ENCODE peak calls at places on chromosomes 7 and 10, in six cellular contexts. B, I, U, D, L and Z are unnamed samples.

GRCh38 chr7:27808626-27809025 is 68.7 kb downstream of the TAX1BP1 start:
- DNase-seq in B (peak; percentile 14), I (no peak), U (no peak), D (no peak), L (peak; percentile 76), Z (no peak)

GRCh38 chr7:125057974-125058373 is 128.3 kb upstream of the POT1 start:
- DNase-seq in B (no peak), I (no peak), U (no peak), D (no peak), L (no peak), Z (no peak)

GRCh38 chr10:100158044-100158805 is 27.6 kb downstream of the ERLIN1 start:
- DNase-seq in B (no peak), I (no peak), U (no peak), D (no peak), L (no peak), Z (peak; percentile 81)

GRCh38 chr10:86335257-86335656 is 31.3 kb downstream of the GRID1 start:
- DNase-seq in B (no peak), I (no peak), U (no peak), D (no peak), L (no peak), Z (no peak)

GRCh38 chr7:83550100-83550499 is 98.8 kb downstream of the SEMA3E start:
- DNase-seq in B (no peak), I (no peak), U (no peak), D (no peak), L (peak; percentile 62), Z (no peak)

GRCh38 chr7:116218051-116218645 is 7.8 kb downstream of the TES start:
- DNase-seq in B (no peak), I (no peak), U (no peak), D (no peak), L (peak; percentile 82), Z (no peak)

GRCh38 chr7:66500087-66500486 is 128.6 kb upstream of the KCTD7 start:
- DNase-seq in B (no peak), I (no peak), U (no peak), D (no peak), L (no peak), Z (peak; percentile 22)

GRCh38 chr10:122115874-122116273 is 126.9 kb downstream of the TACC2 start:
- DNase-seq in B (peak; percentile 51), I (no peak), U (no peak), D (no peak), L (no peak), Z (no peak)

GRCh38 chr10:42781893-42782445 is 626 bp upstream of the BMS1 start:
- DNase-seq in B (peak; percentile 6), I (no peak), U (peak; percentile 58), D (no peak), L (no peak), Z (peak; percentile 17)

GRCh38 chr7:17185690-17186070 is 112.8 kb upstream of the AHR start:
- DNase-seq in B (peak; percentile 87), I (no peak), U (no peak), D (no peak), L (peak; percentile 72), Z (peak; percentile 75)

GRCh38 chr7:30974605-30975256 is 11.0 kb downstream of the GHRHR start:
- DNase-seq in B (peak; percentile 72), I (no peak), U (no peak), D (no peak), L (peak; percentile 68), Z (peak; percentile 89)

GRCh38 chr10:95785317-95785716 is 29.4 kb downstream of the ENTPD1 start:
- DNase-seq in B (no peak), I (no peak), U (no peak), D (no peak), L (no peak), Z (peak; percentile 92)

GRCh38 chr7:99504281-99504602 is 220 bp upstream of the ZKSCAN5 start:
- DNase-seq in B (no peak), I (no peak), U (no peak), D (peak; percentile 95), L (no peak), Z (no peak)

GRCh38 chr7:80699030-80699638 is 60.7 kb downstream of the CD36 start:
- DNase-seq in B (peak; percentile 62), I (no peak), U (no peak), D (no peak), L (peak; percentile 76), Z (peak; percentile 46)

GRCh38 chr10:129332476-129332875 is 134.6 kb upstream of the MGMT start:
- DNase-seq in B (peak; percentile 66), I (no peak), U (no peak), D (no peak), L (no peak), Z (peak; percentile 3)

GRCh38 chr10:121598261-121599249 is at the start of gene FGFR2:
- DNase-seq in B (no peak), I (peak; percentile 85), U (peak; percentile 76), D (no peak), L (peak; percentile 34), Z (peak; percentile 22)

GRCh38 chr10:49379596-49380410 is 16.1 kb downstream of the DRGX start:
- DNase-seq in B (peak; percentile 19), I (no peak), U (no peak), D (no peak), L (peak; percentile 7), Z (peak; percentile 39)

GRCh38 chr10:92693534-92693893 is 3.8 kb downstream of the HHEX start:
- DNase-seq in B (no peak), I (no peak), U (no peak), D (no peak), L (no peak), Z (no peak)

GRCh38 chr7:38775503-38775902 is 133.5 kb downstream of the VPS41 start:
- DNase-seq in B (no peak), I (no peak), U (no peak), D (no peak), L (no peak), Z (no peak)

GRCh38 chr10:104580321-104580720 is 60.8 kb upstream of the SORCS3 start:
- DNase-seq in B (no peak), I (no peak), U (no peak), D (no peak), L (peak; percentile 49), Z (no peak)

GRCh38 chr7:1087462-1087809 is 477 bp upstream of the GPER1 start:
- DNase-seq in B (no peak), I (no peak), U (no peak), D (no peak), L (peak; percentile 25), Z (no peak)

GRCh38 chr10:6039711-6040110 is 22.5 kb downstream of the IL2RA start:
- DNase-seq in B (no peak), I (no peak), U (no peak), D (no peak), L (no peak), Z (no peak)

GRCh38 chr7:38034062-38034907 is 113.8 kb downstream of the EPDR1 start:
- DNase-seq in B (no peak), I (no peak), U (no peak), D (no peak), L (no peak), Z (no peak)

GRCh38 chr10:93600446-93600860 is 582 bp downstream of the RBP4 start:
- DNase-seq in B (no peak), I (no peak), U (no peak), D (no peak), L (no peak), Z (no peak)

GRCh38 chr10:61751599-61751998 is 88.9 kb downstream of the CABCOCO1 start:
- DNase-seq in B (no peak), I (no peak), U (no peak), D (no peak), L (no peak), Z (peak; percentile 1)
- H3K4me3 ChIP-seq in B (no peak overlapping the region), I (no peak overlapping the region), U (no peak overlapping the region), D (peak overlapping the region; percentile 40), L (no peak overlapping the region), Z (no peak overlapping the region)

GRCh38 chr10:91294134-91294906 is 73.9 kb downstream of the PCGF5 start:
- DNase-seq in B (no peak), I (no peak), U (no peak), D (no peak), L (no peak), Z (no peak)

GRCh38 chr10:91300011-91300575 is 79.6 kb downstream of the PCGF5 start:
- DNase-seq in B (no peak), I (no peak), U (no peak), D (no peak), L (no peak), Z (no peak)

GRCh38 chr10:91295346-91295745 is 74.9 kb downstream of the PCGF5 start:
- DNase-seq in B (no peak), I (no peak), U (no peak), D (no peak), L (no peak), Z (no peak)

GRCh38 chr10:91296471-91296870 is 76.0 kb downstream of the PCGF5 start:
- DNase-seq in B (peak; percentile 16), I (no peak), U (no peak), D (no peak), L (peak; percentile 66), Z (peak; percentile 30)

DNA sequence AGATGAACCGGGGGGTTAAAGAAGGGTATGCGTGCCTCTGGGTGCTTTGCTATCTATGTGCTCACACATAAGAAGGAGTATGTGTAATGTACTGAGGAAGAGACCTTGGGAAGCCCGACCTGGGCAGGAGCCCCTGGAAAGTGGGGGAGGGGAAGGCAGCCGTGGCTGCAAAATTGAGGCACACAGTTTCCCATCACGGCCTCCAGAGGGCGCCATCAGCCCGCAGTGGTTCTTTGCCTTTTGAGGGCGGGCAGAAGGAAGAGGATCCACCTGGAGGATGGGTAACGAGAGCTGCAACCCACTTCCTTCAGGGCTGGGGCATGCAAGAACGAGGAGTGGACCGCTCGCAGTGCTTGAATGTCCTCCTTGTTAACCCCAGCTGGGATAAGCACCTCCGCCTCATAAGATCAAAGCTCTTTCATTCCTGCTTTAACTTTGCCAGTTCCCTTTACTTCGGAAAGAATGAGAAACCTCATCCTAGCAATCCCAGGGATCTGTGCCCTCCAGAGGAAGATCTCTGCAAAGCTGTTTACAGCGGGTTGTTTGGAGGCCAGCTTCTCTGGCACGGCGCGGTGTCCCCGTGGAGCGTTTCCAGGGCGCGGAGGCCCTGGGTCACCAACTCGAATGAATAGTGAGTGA is 77.9 kb downstream of the PCGF5 start:
- DNase-seq in B (peak; percentile 75), I (peak; percentile 73), U (peak; percentile 85), D (peak; percentile 33), L (peak; percentile 81), Z (peak; percentile 89)
- H3K4me3 ChIP-seq in B (no peak overlapping the region), I (peak overlapping the region; percentile 10), U (peak overlapping the region; percentile 66), D (peak overlapping the region; percentile 70), L (peak overlapping the region; percentile 56), Z (peak overlapping the region; percentile 50)

GRCh38 chr7:98321301-98321700 is 39.8 kb downstream of the BRI3 start:
- DNase-seq in B (no peak), I (no peak), U (no peak), D (no peak), L (no peak), Z (no peak)

GRCh38 chr7:98315318-98315993 is 34.0 kb downstream of the BRI3 start:
- DNase-seq in B (no peak), I (no peak), U (no peak), D (no peak), L (no peak), Z (peak; percentile 71)

GRCh38 chr7:98319176-98319575 is 37.7 kb downstream of the BRI3 start:
- DNase-seq in B (no peak), I (no peak), U (no peak), D (no peak), L (no peak), Z (no peak)

GRCh38 chr7:98314469-98314868 is 33.0 kb downstream of the BRI3 start:
- DNase-seq in B (no peak), I (no peak), U (no peak), D (no peak), L (peak; percentile 69), Z (peak; percentile 52)

GRCh38 chr7:98317366-98318040 is 36.0 kb downstream of the BRI3 start:
- DNase-seq in B (no peak), I (no peak), U (no peak), D (no peak), L (no peak), Z (no peak)
- H3K4me3 ChIP-seq in B (no peak overlapping the region), I (no peak overlapping the region), U (no peak overlapping the region), D (no peak overlapping the region), L (no peak overlapping the region), Z (no peak overlapping the region)

GRCh38 chr7:157021071-157021891 is 10.8 kb upstream of the MNX1 start:
- DNase-seq in B (no peak), I (no peak), U (no peak), D (no peak), L (no peak), Z (no peak)
- H3K4me3 ChIP-seq in B (no peak overlapping the region), I (no peak overlapping the region), U (peak overlapping the region; percentile 53), D (peak overlapping the region; percentile 45), L (no peak overlapping the region), Z (no peak overlapping the region)